ENCODE peak calls at places on chromosomes 16 and 17, in four cellular contexts. U is neuronal stem cell, J is mesendoderm, R is mesenchymal stem cell. Q is an unnamed sample.

GRCh38 chr16:74743668-74744299 is 30.8 kb downstream of the FA2H start:
- DNase-seq in U (no peak), J (no peak), R (peak; percentile 64), Q (no peak)

GRCh38 chr17:69857412-69857835 is 217.6 kb upstream of the KCNJ16 start:
- DNase-seq in U (no peak), J (peak; percentile 17), R (peak; percentile 79), Q (no peak)

GRCh38 chr17:9729034-9729650 is 62.2 kb downstream of the DHRS7C start:
- DNase-seq in U (peak; percentile 47), J (peak; percentile 65), R (peak; percentile 63), Q (no peak)

GRCh38 chr17:46109603-46110189 is 83.5 kb downstream of the KANSL1 start:
- DNase-seq in U (no peak), J (no peak), R (no peak), Q (no peak)

GRCh38 chr16:28863929-28864886 is 565 bp downstream of the SH2B1 start:
- DNase-seq in U (no peak), J (no peak), R (peak; percentile 63), Q (no peak)

GRCh38 chr16:86965331-86965730 is 351.9 kb downstream of the C16orf95 start:
- DNase-seq in U (no peak), J (no peak), R (no peak), Q (no peak)

GRCh38 chr17:57294629-57295501 is 38.5 kb downstream of the MSI2 start:
- DNase-seq in U (no peak), J (peak; percentile 40), R (peak; percentile 25), Q (no peak)

GRCh38 chr17:47698749-47699535 is 5.0 kb downstream of the TBKBP1 start:
- DNase-seq in U (peak; percentile 54), J (peak; percentile 57), R (peak; percentile 53), Q (peak; percentile 88)

GRCh38 chr16:57720142-57720575 is 15.4 kb upstream of the KATNB1 start:
- DNase-seq in U (no peak), J (peak; percentile 57), R (peak; percentile 55), Q (peak; percentile 58)

GRCh38 chr17:50257574-50258224 is 16.6 kb upstream of the TMEM92 start:
- DNase-seq in U (no peak), J (no peak), R (no peak), Q (peak; percentile 31)

GRCh38 chr17:48724241-48725004 is 1.4 kb downstream of the PRAC2 start:
- DNase-seq in U (peak; percentile 79), J (peak; percentile 75), R (peak; percentile 83), Q (peak; percentile 85)

GRCh38 chr16:29290631-29291247 is 115.8 kb downstream of the NPIPB11 start:
- DNase-seq in U (peak; percentile 47), J (peak; percentile 91), R (peak; percentile 97), Q (peak; percentile 91)

GRCh38 chr16:46688101-46688656 is 799 bp downstream of the VPS35 start:
- DNase-seq in U (no peak), J (no peak), R (no peak), Q (no peak)

GRCh38 chr17:27323538-27324212 is 29.8 kb downstream of the WSB1 start:
- DNase-seq in U (no peak), J (peak; percentile 66), R (peak; percentile 62), Q (peak; percentile 67)

GRCh38 chr17:67574658-67575293 is 143.0 kb upstream of the NOL11 start:
- DNase-seq in U (no peak), J (no peak), R (no peak), Q (no peak)

GRCh38 chr17:9684955-9685621 is 39.8 kb downstream of the USP43 start:
- DNase-seq in U (no peak), J (no peak), R (no peak), Q (no peak)

GRCh38 chr17:58120195-58120822 is 27.9 kb upstream of the OR4D1 start:
- DNase-seq in U (peak; percentile 80), J (peak; percentile 80), R (peak; percentile 65), Q (peak; percentile 78)

GRCh38 chr17:63578027-63578768 is 22.5 kb upstream of the TACO1 start:
- DNase-seq in U (no peak), J (no peak), R (no peak), Q (no peak)

GRCh38 chr17:59618894-59619312 is 792 bp upstream of the CLTC start:
- DNase-seq in U (no peak), J (no peak), R (no peak), Q (no peak)

GRCh38 chr17:75152971-75153853 is 1.1 kb downstream of the JPT1 start:
- DNase-seq in U (no peak), J (peak; percentile 76), R (peak; percentile 45), Q (peak; percentile 64)

GRCh38 chr16:3186946-3187690 is 886 bp upstream of the OR1F1 start:
- DNase-seq in U (no peak), J (peak; percentile 19), R (no peak), Q (no peak)

GRCh38 chr17:81396722-81397313 is 1.6 kb downstream of the BAHCC1 start:
- DNase-seq in U (no peak), J (peak; percentile 76), R (peak; percentile 63), Q (peak; percentile 87)

GRCh38 chr17:35345926-35346771 is 27.3 kb downstream of the SLFN11 start:
- DNase-seq in U (peak; percentile 15), J (peak; percentile 84), R (peak; percentile 79), Q (peak; percentile 75)

GRCh38 chr16:77169650-77170236 is 21.2 kb upstream of the MON1B start:
- DNase-seq in U (peak; percentile 70), J (peak; percentile 68), R (peak; percentile 44), Q (peak; percentile 63)

GRCh38 chr16:47970291-47970931 is 185.4 kb downstream of the ABCC12 start:
- DNase-seq in U (peak; percentile 70), J (peak; percentile 87), R (peak; percentile 57), Q (no peak)

GRCh38 chr17:82817947-82818346 is 21.9 kb downstream of the ZNF750 start:
- DNase-seq in U (no peak), J (no peak), R (no peak), Q (no peak)

GRCh38 chr17:78599419-78599818 is 22.2 kb upstream of the DNAH17 start:
- DNase-seq in U (no peak), J (no peak), R (peak; percentile 35), Q (no peak)

GRCh38 chr17:68759343-68760140 is 158.4 kb upstream of the FAM20A start:
- DNase-seq in U (peak; percentile 78), J (peak; percentile 96), R (peak; percentile 94), Q (peak; percentile 95)

GRCh38 chr16:56814537-56815432 is 50.2 kb upstream of the SLC12A3 start:
- DNase-seq in U (no peak), J (peak; percentile 16), R (peak; percentile 44), Q (no peak)

GRCh38 chr17:28366605-28367004 is 1.6 kb upstream of the SEBOX start:
- DNase-seq in U (no peak), J (peak; percentile 36), R (no peak), Q (peak; percentile 34)

GRCh38 chr16:79658301-79659001 is 57.9 kb upstream of the MAF start:
- DNase-seq in U (no peak), J (no peak), R (peak; percentile 93), Q (no peak)

GRCh38 chr16:51009359-51009758 is 141.7 kb downstream of the SALL1 start:
- DNase-seq in U (no peak), J (no peak), R (no peak), Q (no peak)

GRCh38 chr17:68101992-68102758 is 66.6 kb downstream of the KPNA2 start:
- DNase-seq in U (no peak), J (no peak), R (peak; percentile 22), Q (no peak)

GRCh38 chr17:73874008-73874407 is 229.8 kb upstream of the SDK2 start:
- DNase-seq in U (no peak), J (no peak), R (no peak), Q (no peak)

GRCh38 chr17:47934856-47935255 is 6.5 kb upstream of the PNPO start:
- DNase-seq in U (no peak), J (no peak), R (peak; percentile 12), Q (no peak)

GRCh38 chr16:4227040-4227332 is 14.9 kb downstream of the SRL start:
- DNase-seq in U (no peak), J (no peak), R (no peak), Q (no peak)

GRCh38 chr17:34706029-34706428 is 126.6 kb downstream of the TMEM132E start:
- DNase-seq in U (peak; percentile 64), J (peak; percentile 37), R (no peak), Q (peak; percentile 43)

GRCh38 chr16:25895371-25895770 is 203.6 kb downstream of the HS3ST4 start:
- DNase-seq in U (no peak), J (no peak), R (no peak), Q (no peak)

GRCh38 chr16:73017321-73017720 is 30.6 kb downstream of the ZFHX3 start:
- DNase-seq in U (no peak), J (no peak), R (no peak), Q (no peak)

DNA sequence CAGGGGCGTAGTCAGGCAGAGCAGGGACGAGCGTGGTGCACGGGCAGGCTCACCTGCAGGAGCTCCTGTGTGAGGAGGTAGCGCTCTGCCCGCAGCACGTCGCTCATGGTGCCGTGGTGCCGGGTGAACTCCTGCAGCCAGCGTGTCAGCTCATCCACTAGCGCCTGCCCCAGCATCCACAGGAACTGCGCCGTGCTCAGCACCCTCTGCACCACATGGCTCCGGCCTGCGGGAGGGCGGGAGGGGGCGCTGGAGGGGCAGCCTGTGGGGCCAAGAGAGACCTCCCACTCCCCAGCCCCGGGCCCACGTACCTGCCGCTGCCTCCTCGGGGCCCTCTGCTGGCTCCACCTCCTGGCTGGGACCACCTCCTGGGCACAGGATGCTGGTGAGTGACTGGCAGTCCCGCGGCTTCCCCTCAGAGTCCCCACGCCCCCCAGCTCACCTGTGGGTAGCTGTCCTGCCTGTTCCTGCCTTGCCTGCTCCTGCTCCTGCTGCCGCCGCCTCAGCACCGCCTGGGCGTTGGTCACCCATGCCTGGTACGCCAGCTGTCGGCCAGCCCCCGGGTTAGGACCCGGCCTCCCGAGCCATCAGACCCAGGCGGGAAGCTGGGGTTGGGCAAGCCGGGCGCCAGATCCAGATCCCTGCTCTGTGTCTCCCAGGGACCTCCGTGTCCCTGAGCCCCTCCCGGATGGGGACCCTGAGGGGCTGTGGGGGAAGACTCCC is 16.6 kb downstream of the CTU2 start:
- DNase-seq in U (no peak), J (no peak), R (no peak), Q (peak; percentile 66)
- H2BK5ac ChIP-seq in U (no peak overlapping the region), J (no peak overlapping the region), R (no peak overlapping the region), Q (no peak overlapping the region)

GRCh38 chr17:61091096-61091495 is 308.5 kb upstream of the TBX2 start:
- DNase-seq in U (no peak), J (no peak), R (peak; percentile 49), Q (no peak)

DNA sequence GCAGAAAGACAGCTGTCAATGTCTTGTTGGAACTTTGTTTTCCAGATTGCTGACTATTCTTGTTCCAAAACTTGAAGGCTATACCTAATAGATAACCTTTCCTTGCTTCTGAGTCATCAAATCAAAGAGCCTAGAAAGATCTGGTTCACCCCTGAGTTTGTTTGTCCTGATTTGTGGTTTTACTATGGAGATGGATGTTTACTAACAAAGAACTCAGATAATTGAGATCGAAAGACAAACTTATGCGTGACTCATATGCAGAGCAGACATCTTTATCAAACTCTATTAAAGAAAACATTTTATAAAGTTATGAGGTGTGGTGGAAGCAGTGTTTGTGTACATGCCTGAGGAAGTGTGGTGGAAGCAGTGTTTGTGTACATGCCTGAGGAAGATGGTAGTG is 311.1 kb upstream of the TBX2 start:
- DNase-seq in U (no peak), J (no peak), R (peak; percentile 51), Q (no peak)
- H2BK5ac ChIP-seq in U (no peak overlapping the region), J (no peak overlapping the region), R (no peak overlapping the region), Q (no peak overlapping the region)

GRCh38 chr16:68298312-68298711 is 12.4 kb downstream of the SLC7A6OS start:
- DNase-seq in U (no peak), J (no peak), R (no peak), Q (no peak)
- H2BK5ac ChIP-seq in U (no peak overlapping the region), J (no peak overlapping the region), R (no peak overlapping the region), Q (no peak overlapping the region)

GRCh38 chr17:79832211-79833109 is 6.8 kb downstream of the CBX4 start:
- DNase-seq in U (no peak), J (no peak), R (peak; percentile 67), Q (peak; percentile 73)
- H2BK5ac ChIP-seq in U (peak overlapping the region; percentile 29), J (no peak overlapping the region), R (peak overlapping the region; percentile 12), Q (no peak overlapping the region)